ENCODE peak calls at places on chromosomes 12 and 14, in six cellular contexts. E is astrocyte, H is testis, J is mucosa of descending colon, Y is suprapubic skin, S is dorsolateral prefrontal cortex. D is an unnamed sample.
A peak's percentile ranks its signal among the peaks of the same experiment; 100 is the strongest.

GRCh38 chr12:131266591-131267467 is 313.1 kb downstream of the ADGRD1 start:
- DNase-seq in J (peak; percentile 27), S (no peak), E (no peak), Y (no peak), H (peak; percentile 45), D (no peak)

GRCh38 chr12:106066726-106067325 is 71.9 kb downstream of the NUAK1 start:
- DNase-seq in H (no peak), J (no peak), S (no peak), E (no peak), Y (peak; percentile 54), D (no peak)

GRCh38 chr12:59004466-59004865 is 84.2 kb upstream of the LRIG3 start:
- DNase-seq in J (no peak), S (no peak), H (no peak), E (no peak), Y (no peak), D (no peak)

GRCh38 chr14:72040528-72040927 is 108.3 kb downstream of the RGS6 start:
- DNase-seq in E (no peak), J (no peak), Y (no peak), H (no peak), S (no peak), D (no peak)

GRCh38 chr14:65277027-65277426 is 135.5 kb upstream of the FUT8 start:
- DNase-seq in Y (no peak), S (no peak), J (no peak), E (peak; percentile 27), H (no peak), D (no peak)

GRCh38 chr12:52280319-52280795 is 5.9 kb downstream of the KRT86 start:
- DNase-seq in S (no peak), J (no peak), Y (peak; percentile 89), E (peak; percentile 96), H (no peak), D (no peak)

GRCh38 chr12:56916996-56917333 is 17.2 kb downstream of the SDR9C7 start:
- DNase-seq in E (no peak), J (no peak), Y (no peak), H (no peak), S (no peak), D (no peak)

GRCh38 chr14:100592972-100593371 is 5.8 kb upstream of the BEGAIN start:
- DNase-seq in E (no peak), J (no peak), Y (peak; percentile 19), S (peak; percentile 15), H (no peak), D (no peak)

GRCh38 chr14:59481407-59482119 is 2.6 kb downstream of the L3HYPDH start:
- DNase-seq in S (no peak), E (peak; percentile 66), Y (no peak), J (no peak), H (no peak), D (no peak)

GRCh38 chr12:89252284-89252683 is 100.0 kb downstream of the DUSP6 start:
- DNase-seq in Y (no peak), J (no peak), S (no peak), H (no peak), E (peak; percentile 23), D (no peak)

GRCh38 chr12:20423557-20423956 is 55.2 kb downstream of the PDE3A start:
- DNase-seq in J (no peak), H (no peak), Y (no peak), E (no peak), S (no peak), D (no peak)

GRCh38 chr12:108424026-108424425 is 84.9 kb upstream of the CMKLR1 start:
- DNase-seq in H (no peak), E (no peak), J (no peak), Y (no peak), S (no peak), D (no peak)

GRCh38 chr14:65360144-65360784 is 52.3 kb upstream of the FUT8 start:
- DNase-seq in E (no peak), J (no peak), S (no peak), H (no peak), Y (no peak), D (no peak)

GRCh38 chr12:56634837-56635538 is 4.9 kb upstream of the BAZ2A start:
- DNase-seq in Y (peak; percentile 87), J (peak; percentile 90), S (peak; percentile 79), E (peak; percentile 74), H (peak; percentile 89), D (peak; percentile 86)

DNA sequence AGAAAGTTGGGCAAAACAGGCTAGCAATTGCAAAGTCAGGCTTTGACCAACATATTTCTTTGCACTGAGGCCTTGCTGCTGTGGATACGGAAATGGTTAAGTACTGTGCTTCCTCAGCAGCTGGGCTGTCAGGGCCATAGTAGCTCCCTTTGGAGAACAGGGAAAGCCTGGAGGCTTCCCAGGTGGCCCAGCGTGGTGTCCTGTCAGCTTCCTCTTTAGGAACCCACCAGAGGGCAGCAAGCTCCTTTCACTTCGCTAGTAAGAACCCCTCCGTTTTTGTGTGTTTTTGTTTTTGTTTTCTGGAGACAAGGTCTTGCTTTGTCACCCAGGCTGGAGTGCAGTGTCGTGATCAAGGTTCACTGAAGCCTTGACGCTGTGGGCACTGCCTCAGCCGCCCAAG is 1.7 kb upstream of the CFAP251 start:
- DNase-seq in H (peak; percentile 33), J (no peak), Y (no peak), S (no peak), E (no peak), D (no peak)
- TF ChIP-seq CTCF in H (no peak), J (no peak), Y (no peak), S (no peak), E (peak; percentile 32), D (no peak)

GRCh38 chr12:125053821-125054220 is 11.4 kb upstream of the AACS start:
- DNase-seq in J (no peak), S (no peak), Y (no peak), H (peak; percentile 73), E (no peak), D (no peak)
- TF ChIP-seq CTCF in J (no peak), S (no peak), Y (no peak), H (no peak), E (no peak), D (no peak)

DNA sequence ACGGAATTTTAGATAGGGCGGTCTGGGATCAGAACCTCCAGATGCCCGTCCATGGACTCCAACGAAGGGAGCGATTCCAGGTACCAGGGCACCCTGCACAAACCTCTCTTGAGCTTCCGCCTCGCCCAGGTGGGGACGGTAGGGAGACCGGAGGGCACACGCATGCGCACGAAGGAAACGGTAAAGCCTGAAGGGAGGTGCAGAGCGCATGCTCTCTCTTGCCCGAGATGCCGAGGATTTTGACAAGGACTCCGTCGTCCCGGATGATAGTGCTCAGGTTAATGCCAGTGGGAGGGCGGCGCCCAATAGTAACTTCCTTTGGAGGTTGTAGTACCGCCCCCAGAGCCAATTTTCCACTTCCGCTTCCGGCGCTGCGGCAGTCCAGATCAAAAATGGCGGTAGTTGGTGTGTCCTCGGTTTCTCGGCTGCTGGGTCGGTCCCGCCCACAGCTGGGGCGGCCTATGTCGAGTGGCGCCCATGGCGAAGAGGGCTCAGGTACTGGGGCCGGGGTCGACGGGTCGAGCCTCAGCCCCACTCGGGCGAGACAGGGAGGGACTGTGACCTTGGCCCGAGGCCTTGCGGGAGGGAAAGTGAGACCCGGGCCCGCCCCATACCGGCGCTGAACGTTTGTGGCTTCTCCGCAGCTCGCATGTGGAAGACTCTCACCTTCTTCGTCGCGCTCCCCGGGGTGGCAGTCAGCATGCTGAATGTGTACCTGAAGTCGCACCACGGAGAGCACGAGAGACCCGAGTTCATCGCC is at the start of gene COX6A1:
- DNase-seq in S (peak; percentile 94), E (peak; percentile 95), J (peak; percentile 98), H (peak; percentile 99), Y (peak; percentile 97), D (peak; percentile 96)
- TF ChIP-seq CTCF in S (peak; percentile 17), E (no peak), J (peak; percentile 20), H (no peak), Y (no peak), D (no peak)

DNA sequence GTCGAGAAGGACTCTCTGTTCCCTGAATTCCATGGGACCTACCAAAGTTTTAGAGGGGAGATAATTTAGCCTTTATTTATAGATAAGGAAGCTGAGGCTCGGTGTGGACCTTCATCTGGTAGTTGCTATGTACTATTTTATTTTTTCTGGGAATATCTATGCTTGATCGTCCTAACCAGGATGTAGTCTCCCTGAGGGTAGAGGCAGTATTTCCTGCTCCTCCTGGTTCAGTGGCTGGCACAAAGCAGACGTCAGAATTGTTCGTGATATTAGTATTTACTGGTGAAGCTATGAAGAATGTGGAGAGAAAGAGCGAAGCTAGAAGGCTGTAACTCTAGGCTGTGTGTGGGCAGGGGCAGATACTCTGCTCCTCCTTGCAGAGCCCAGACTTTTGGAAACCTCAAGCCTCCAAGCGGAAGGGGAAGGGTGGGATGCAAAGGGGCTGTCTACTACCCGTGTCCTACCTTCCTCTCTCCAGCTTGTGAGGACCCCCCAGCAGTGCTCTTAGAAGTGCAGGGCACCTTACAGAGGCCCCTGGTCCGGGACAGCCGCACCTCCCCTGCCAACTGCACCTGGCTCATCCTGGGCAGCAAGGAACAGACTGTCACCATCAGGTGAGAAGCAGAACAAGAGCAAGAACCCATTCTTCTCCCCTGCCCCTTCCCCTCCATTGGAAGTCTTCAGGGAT is 1.4 kb downstream of the LRP10 start:
- DNase-seq in J (no peak), H (no peak), Y (no peak), E (peak; percentile 3), S (no peak), D (peak; percentile 10)
- TF ChIP-seq CTCF in J (no peak), H (no peak), Y (no peak), E (no peak), S (no peak), D (no peak)

DNA sequence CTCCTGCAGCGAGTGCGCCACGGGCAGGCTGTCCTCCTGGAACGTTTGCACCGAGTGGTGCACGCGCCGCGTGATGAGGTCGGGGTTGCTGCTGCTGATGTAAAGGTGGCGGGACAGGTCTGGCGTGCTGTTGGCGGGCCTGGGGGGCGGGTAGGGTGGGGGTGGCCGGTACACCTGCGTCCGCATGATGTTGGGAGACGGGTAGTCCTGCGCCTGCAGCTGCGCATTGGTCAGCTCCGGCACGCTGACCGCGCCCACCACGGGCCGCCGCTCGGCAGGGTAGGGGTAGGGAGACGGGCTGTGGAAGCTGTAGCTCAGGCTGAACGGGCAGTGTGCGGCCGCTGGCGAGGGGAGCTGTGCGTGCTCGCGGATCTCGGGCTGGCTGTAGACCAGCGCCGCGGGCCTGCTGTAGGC is 75.2 kb downstream of the PTPN21 start:
- DNase-seq in E (no peak), Y (no peak), J (no peak), H (peak; percentile 34), S (no peak), D (no peak)
- TF ChIP-seq CTCF in E (no peak), Y (no peak), J (no peak), H (no peak), S (no peak), D (no peak)